ENCODE peak calls at places on chromosome 2, in ten cellular contexts. One of them, this sample, is unnamed.

GRCh38 chr2:72673279-72673678 is 152.6 kb downstream of the EXOC6B start:
- DNase-seq in HCT116: no peak
- DNase-seq in A549: peak; percentile 81
- DNase-seq in IMR-90: peak; percentile 35
- DNase-seq in esophagus squamous epithelium: no peak
- DNase-seq in esophagus muscularis mucosa: no peak
- DNase-seq in adrenal gland: no peak
- DNase-seq in ovary: no peak
- DNase-seq in K562: no peak
- DNase-seq in GM12878: no peak
- DNase-seq in this sample: no peak

GRCh38 chr2:239934571-239935171 is 90.5 kb downstream of the NDUFA10 start:
- DNase-seq in HCT116: peak; percentile 38
- DNase-seq in A549: peak; percentile 50
- DNase-seq in IMR-90: peak; percentile 39
- DNase-seq in esophagus squamous epithelium: no peak
- DNase-seq in esophagus muscularis mucosa: no peak
- DNase-seq in adrenal gland: peak; percentile 93
- DNase-seq in ovary: peak; percentile 23
- DNase-seq in K562: peak; percentile 61
- DNase-seq in GM12878: no peak
- DNase-seq in this sample: no peak

GRCh38 chr2:160703648-160704585 is 210.3 kb upstream of the RBMS1 start:
- DNase-seq in HCT116: no peak
- DNase-seq in A549: no peak
- DNase-seq in IMR-90: no peak
- DNase-seq in esophagus squamous epithelium: peak; percentile 1
- DNase-seq in esophagus muscularis mucosa: no peak
- DNase-seq in adrenal gland: no peak
- DNase-seq in ovary: no peak
- DNase-seq in K562: no peak
- DNase-seq in GM12878: peak; percentile 57
- DNase-seq in this sample: no peak

GRCh38 chr2:160920791-160921303 is 239.4 kb upstream of the TANK start:
- DNase-seq in HCT116: no peak
- DNase-seq in A549: no peak
- DNase-seq in IMR-90: peak; percentile 95
- DNase-seq in esophagus squamous epithelium: no peak
- DNase-seq in esophagus muscularis mucosa: no peak
- DNase-seq in adrenal gland: no peak
- DNase-seq in ovary: peak; percentile 63
- DNase-seq in K562: no peak
- DNase-seq in GM12878: no peak
- DNase-seq in this sample: no peak

GRCh38 chr2:235728401-235729181 is 234.7 kb downstream of the AGAP1 start:
- DNase-seq in HCT116: no peak
- DNase-seq in A549: no peak
- DNase-seq in IMR-90: no peak
- DNase-seq in esophagus squamous epithelium: no peak
- DNase-seq in esophagus muscularis mucosa: no peak
- DNase-seq in adrenal gland: no peak
- DNase-seq in ovary: no peak
- DNase-seq in K562: no peak
- DNase-seq in GM12878: no peak
- DNase-seq in this sample: no peak

GRCh38 chr2:233417282-233417681 is 63.0 kb downstream of the DGKD start:
- DNase-seq in HCT116: no peak
- DNase-seq in A549: no peak
- DNase-seq in IMR-90: no peak
- DNase-seq in esophagus squamous epithelium: no peak
- DNase-seq in esophagus muscularis mucosa: no peak
- DNase-seq in adrenal gland: no peak
- DNase-seq in ovary: no peak
- DNase-seq in K562: no peak
- DNase-seq in GM12878: no peak
- DNase-seq in this sample: no peak

GRCh38 chr2:222318026-222318711 is 19.4 kb upstream of the PAX3 start:
- DNase-seq in HCT116: peak; percentile 35
- DNase-seq in A549: peak; percentile 73
- DNase-seq in IMR-90: peak; percentile 52
- DNase-seq in esophagus squamous epithelium: no peak
- DNase-seq in esophagus muscularis mucosa: peak; percentile 80
- DNase-seq in adrenal gland: peak; percentile 76
- DNase-seq in ovary: no peak
- DNase-seq in K562: peak; percentile 15
- DNase-seq in GM12878: no peak
- DNase-seq in this sample: peak; percentile 94

GRCh38 chr2:47651296-47651695 is 131.6 kb upstream of the MSH6 start:
- DNase-seq in HCT116: no peak
- DNase-seq in A549: no peak
- DNase-seq in IMR-90: no peak
- DNase-seq in esophagus squamous epithelium: no peak
- DNase-seq in esophagus muscularis mucosa: no peak
- DNase-seq in adrenal gland: no peak
- DNase-seq in ovary: no peak
- DNase-seq in K562: no peak
- DNase-seq in GM12878: no peak
- DNase-seq in this sample: no peak

GRCh38 chr2:222598611-222599010 is 57.3 kb downstream of the FARSB start:
- DNase-seq in HCT116: no peak
- DNase-seq in A549: no peak
- DNase-seq in IMR-90: no peak
- DNase-seq in esophagus squamous epithelium: no peak
- DNase-seq in esophagus muscularis mucosa: no peak
- DNase-seq in adrenal gland: no peak
- DNase-seq in ovary: no peak
- DNase-seq in K562: no peak
- DNase-seq in GM12878: no peak
- DNase-seq in this sample: no peak

GRCh38 chr2:16623046-16623445 is 42.6 kb downstream of the CYRIA start:
- DNase-seq in HCT116: no peak
- DNase-seq in A549: no peak
- DNase-seq in IMR-90: peak; percentile 95
- DNase-seq in esophagus squamous epithelium: no peak
- DNase-seq in esophagus muscularis mucosa: no peak
- DNase-seq in adrenal gland: no peak
- DNase-seq in ovary: no peak
- DNase-seq in K562: no peak
- DNase-seq in GM12878: no peak
- DNase-seq in this sample: no peak

GRCh38 chr2:15303874-15304273 is 257.3 kb downstream of the NBAS start:
- DNase-seq in HCT116: no peak
- DNase-seq in A549: no peak
- DNase-seq in IMR-90: no peak
- DNase-seq in esophagus squamous epithelium: no peak
- DNase-seq in esophagus muscularis mucosa: no peak
- DNase-seq in adrenal gland: no peak
- DNase-seq in ovary: no peak
- DNase-seq in K562: peak; percentile 39
- DNase-seq in GM12878: no peak
- DNase-seq in this sample: no peak

DNA sequence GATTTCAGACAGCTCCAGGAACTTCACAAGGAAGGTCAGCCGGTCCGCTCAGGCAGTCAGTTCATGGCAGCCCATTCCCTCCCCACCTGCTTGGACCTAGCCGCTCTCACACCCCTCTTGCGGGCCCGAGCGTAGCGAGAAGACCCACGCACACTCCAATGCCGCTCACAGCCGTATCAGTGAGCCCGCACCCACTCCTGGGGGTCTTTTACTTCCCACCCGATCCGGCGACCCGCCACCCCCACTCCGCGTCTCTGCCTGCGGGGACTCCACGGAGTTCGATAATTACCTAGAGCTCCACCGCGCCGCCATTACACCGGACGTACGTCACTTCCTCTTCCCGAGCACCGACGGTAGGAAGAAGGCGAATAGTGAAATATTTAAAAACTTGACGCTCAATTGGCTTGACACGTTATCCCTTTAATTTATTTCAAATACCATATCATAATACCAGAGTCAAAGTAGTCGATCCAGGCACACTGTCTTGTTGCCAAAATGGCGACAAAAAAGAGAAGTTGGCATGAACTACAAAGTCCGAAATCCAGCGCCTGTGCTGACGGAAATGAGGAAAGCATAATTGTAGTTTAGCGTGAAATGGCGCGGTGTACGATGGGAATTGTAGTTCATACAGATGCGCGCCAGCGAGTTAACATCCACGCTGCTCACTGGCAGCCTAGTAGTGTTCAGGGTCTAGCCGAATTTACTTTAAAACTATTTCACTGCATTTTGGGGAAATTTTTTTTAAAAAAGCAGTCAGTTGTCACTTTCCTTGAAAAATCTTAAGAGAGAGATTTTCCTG is at the start of gene CWC22:
- DNase-seq in HCT116: peak; percentile 89
- DNase-seq in A549: peak; percentile 92
- DNase-seq in IMR-90: peak; percentile 92
- DNase-seq in esophagus squamous epithelium: peak; percentile 59
- DNase-seq in esophagus muscularis mucosa: peak; percentile 98
- DNase-seq in adrenal gland: peak; percentile 97
- DNase-seq in ovary: peak; percentile 86
- DNase-seq in K562: peak; percentile 96
- DNase-seq in GM12878: peak; percentile 91
- DNase-seq in this sample: peak; percentile 42
- TF ChIP-seq POLR2A in HCT116: peak; percentile 38
- TF ChIP-seq POLR2A in A549: peak; percentile 30
- TF ChIP-seq POLR2A in IMR-90: peak; percentile 86
- TF ChIP-seq POLR2A in esophagus squamous epithelium: no peak
- TF ChIP-seq POLR2A in esophagus muscularis mucosa: no peak
- TF ChIP-seq POLR2A in adrenal gland: no peak
- TF ChIP-seq POLR2A in ovary: peak; percentile 21
- TF ChIP-seq POLR2A in K562: peak; percentile 95
- TF ChIP-seq POLR2A in GM12878: peak; percentile 88
- TF ChIP-seq POLR2A in this sample: peak; percentile 30

GRCh38 chr2:68319397-68320117 is at the start of gene CNRIP1:
- DNase-seq in HCT116: no peak
- DNase-seq in A549: peak; percentile 49
- DNase-seq in IMR-90: peak; percentile 83
- DNase-seq in esophagus squamous epithelium: no peak
- DNase-seq in esophagus muscularis mucosa: peak; percentile 92
- DNase-seq in adrenal gland: peak; percentile 82
- DNase-seq in ovary: peak; percentile 88
- DNase-seq in K562: peak; percentile 41
- DNase-seq in GM12878: no peak
- DNase-seq in this sample: peak; percentile 57

GRCh38 chr2:68318686-68319396 is 908 bp downstream of the CNRIP1 start:
- DNase-seq in HCT116: no peak
- DNase-seq in A549: peak; percentile 6
- DNase-seq in IMR-90: no peak
- DNase-seq in esophagus squamous epithelium: no peak
- DNase-seq in esophagus muscularis mucosa: no peak
- DNase-seq in adrenal gland: peak; percentile 52
- DNase-seq in ovary: peak; percentile 35
- DNase-seq in K562: no peak
- DNase-seq in GM12878: no peak
- DNase-seq in this sample: no peak

GRCh38 chr2:68316091-68316490 is 3.7 kb downstream of the CNRIP1 start:
- DNase-seq in HCT116: no peak
- DNase-seq in A549: no peak
- DNase-seq in IMR-90: no peak
- DNase-seq in esophagus squamous epithelium: no peak
- DNase-seq in esophagus muscularis mucosa: no peak
- DNase-seq in adrenal gland: no peak
- DNase-seq in ovary: no peak
- DNase-seq in K562: no peak
- DNase-seq in GM12878: no peak
- DNase-seq in this sample: no peak

GRCh38 chr2:68320118-68320641 is 431 bp upstream of the CNRIP1 start:
- DNase-seq in HCT116: no peak
- DNase-seq in A549: no peak
- DNase-seq in IMR-90: no peak
- DNase-seq in esophagus squamous epithelium: no peak
- DNase-seq in esophagus muscularis mucosa: no peak
- DNase-seq in adrenal gland: peak; percentile 62
- DNase-seq in ovary: peak; percentile 48
- DNase-seq in K562: peak; percentile 68
- DNase-seq in GM12878: no peak
- DNase-seq in this sample: no peak

DNA sequence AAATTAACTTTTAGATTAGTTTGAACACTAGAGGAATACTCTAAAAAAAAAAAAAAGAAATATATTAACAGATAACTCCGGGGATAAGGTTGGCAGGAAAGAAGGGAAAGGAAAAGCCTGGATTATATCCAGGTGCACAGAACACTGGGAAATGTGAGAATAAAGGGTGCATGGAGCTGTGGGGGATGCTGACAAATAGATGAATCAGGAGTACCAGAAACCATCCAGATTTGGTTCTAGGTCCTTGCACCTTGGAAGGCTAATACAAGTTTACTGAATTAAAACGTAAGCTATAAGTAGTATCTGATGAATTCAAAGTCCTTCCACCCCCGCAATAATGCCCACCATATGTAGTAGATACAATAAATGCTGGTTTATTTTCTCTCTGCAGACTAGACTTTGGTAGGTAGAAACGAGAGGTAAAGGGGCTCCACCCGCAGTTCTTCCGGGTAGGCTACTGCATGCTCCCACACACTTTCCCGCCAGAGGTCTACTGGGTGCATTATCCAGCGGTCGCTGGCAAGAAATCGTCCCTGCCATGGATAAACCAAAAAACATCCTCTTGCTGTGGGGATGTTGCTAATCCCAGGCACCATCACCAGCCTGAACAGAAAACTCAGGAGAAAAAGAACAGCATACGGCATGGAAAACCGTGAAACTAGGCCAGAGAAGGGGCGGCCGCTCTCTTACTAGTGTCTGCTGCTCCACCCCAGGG is 1.6 kb downstream of the CNRIP1 start:
- DNase-seq in HCT116: no peak
- DNase-seq in A549: no peak
- DNase-seq in IMR-90: no peak
- DNase-seq in esophagus squamous epithelium: no peak
- DNase-seq in esophagus muscularis mucosa: no peak
- DNase-seq in adrenal gland: no peak
- DNase-seq in ovary: peak; percentile 26
- DNase-seq in K562: no peak
- DNase-seq in GM12878: no peak
- DNase-seq in this sample: no peak
- TF ChIP-seq POLR2A in HCT116: no peak
- TF ChIP-seq POLR2A in A549: no peak
- TF ChIP-seq POLR2A in IMR-90: no peak
- TF ChIP-seq POLR2A in esophagus squamous epithelium: no peak
- TF ChIP-seq POLR2A in esophagus muscularis mucosa: no peak
- TF ChIP-seq POLR2A in adrenal gland: no peak
- TF ChIP-seq POLR2A in ovary: no peak
- TF ChIP-seq POLR2A in K562: no peak
- TF ChIP-seq POLR2A in GM12878: no peak
- TF ChIP-seq POLR2A in this sample: no peak

GRCh38 chr2:131105156-131105949 is at the start of gene PLEKHB2:
- DNase-seq in HCT116: peak; percentile 83
- DNase-seq in A549: peak; percentile 93
- DNase-seq in IMR-90: peak; percentile 86
- DNase-seq in esophagus squamous epithelium: peak; percentile 35
- DNase-seq in esophagus muscularis mucosa: peak; percentile 98
- DNase-seq in adrenal gland: peak; percentile 96
- DNase-seq in ovary: peak; percentile 93
- DNase-seq in K562: peak; percentile 96
- DNase-seq in GM12878: peak; percentile 66
- DNase-seq in this sample: peak; percentile 89
- TF ChIP-seq POLR2A in HCT116: peak; percentile 89
- TF ChIP-seq POLR2A in A549: peak; percentile 99
- TF ChIP-seq POLR2A in IMR-90: peak; percentile 95
- TF ChIP-seq POLR2A in esophagus squamous epithelium: peak; percentile 95
- TF ChIP-seq POLR2A in esophagus muscularis mucosa: peak; percentile 89
- TF ChIP-seq POLR2A in adrenal gland: peak; percentile 80
- TF ChIP-seq POLR2A in ovary: peak; percentile 83
- TF ChIP-seq POLR2A in K562: peak; percentile 91
- TF ChIP-seq POLR2A in GM12878: peak; percentile 96
- TF ChIP-seq POLR2A in this sample: peak; percentile 98

GRCh38 chr2:207163815-207164747 is 1.7 kb downstream of the KLF7 start:
- DNase-seq in HCT116: no peak
- DNase-seq in A549: peak; percentile 72
- DNase-seq in IMR-90: peak; percentile 48
- DNase-seq in esophagus squamous epithelium: peak; percentile 2
- DNase-seq in esophagus muscularis mucosa: peak; percentile 94
- DNase-seq in adrenal gland: peak; percentile 91
- DNase-seq in ovary: peak; percentile 56
- DNase-seq in K562: no peak
- DNase-seq in GM12878: no peak
- DNase-seq in this sample: no peak
- TF ChIP-seq POLR2A in HCT116: no peak
- TF ChIP-seq POLR2A in A549: no peak
- TF ChIP-seq POLR2A in IMR-90: peak; percentile 12
- TF ChIP-seq POLR2A in esophagus squamous epithelium: peak; percentile 38
- TF ChIP-seq POLR2A in esophagus muscularis mucosa: no peak
- TF ChIP-seq POLR2A in adrenal gland: peak; percentile 59
- TF ChIP-seq POLR2A in ovary: no peak
- TF ChIP-seq POLR2A in K562: no peak
- TF ChIP-seq POLR2A in GM12878: no peak
- TF ChIP-seq POLR2A in this sample: no peak